ENCODE peak calls at places on chromosomes 6 and 20, in eight cellular contexts. P, V, L, M, U, E, H and D are unnamed samples.

GRCh38 chr20:50931048-50931305 is 260 bp downstream of the ADNP start:
- DNase-seq in P (no peak), V (no peak), L (no peak), M (peak; percentile 58), U (no peak), E (no peak), H (peak; percentile 12), D (peak; percentile 42)

GRCh38 chr6:126696921-126697693 is 357.2 kb downstream of the CENPW start:
- DNase-seq in P (no peak), V (no peak), L (no peak), M (peak; percentile 18), U (no peak), E (no peak), H (no peak), D (no peak)

GRCh38 chr6:123803456-123803861 is 206 bp upstream of the NKAIN2 start:
- DNase-seq in P (no peak), V (no peak), L (no peak), M (no peak), U (no peak), E (no peak), H (no peak), D (no peak)

GRCh38 chr6:35089935-35090505 is 51.1 kb downstream of the TCP11 start:
- DNase-seq in P (no peak), V (no peak), L (peak; percentile 53), M (peak; percentile 61), U (no peak), E (no peak), H (no peak), D (no peak)

GRCh38 chr6:130412556-130413290 is 46.9 kb downstream of the TMEM200A start:
- DNase-seq in P (no peak), V (no peak), L (no peak), M (peak; percentile 60), U (no peak), E (no peak), H (no peak), D (no peak)

GRCh38 chr20:61901421-61902212 is 164.1 kb downstream of the TAF4 start:
- DNase-seq in P (no peak), V (no peak), L (no peak), M (peak; percentile 34), U (peak; percentile 20), E (no peak), H (no peak), D (peak; percentile 53)

GRCh38 chr20:49669601-49670189 is 44.0 kb downstream of the B4GALT5 start:
- DNase-seq in P (no peak), V (no peak), L (peak; percentile 64), M (no peak), U (no peak), E (no peak), H (no peak), D (no peak)

GRCh38 chr20:62618622-62619529 is 23.4 kb upstream of the SLCO4A1 start:
- DNase-seq in P (no peak), V (no peak), L (no peak), M (no peak), U (peak; percentile 37), E (no peak), H (no peak), D (no peak)

GRCh38 chr6:125197795-125198269 is 44.3 kb downstream of the TPD52L1 start:
- DNase-seq in P (no peak), V (peak; percentile 64), L (peak; percentile 85), M (peak; percentile 56), U (peak; percentile 58), E (peak; percentile 92), H (no peak), D (no peak)

GRCh38 chr20:47952165-47952564 is 166.9 kb upstream of the SULF2 start:
- DNase-seq in P (no peak), V (no peak), L (no peak), M (no peak), U (no peak), E (no peak), H (no peak), D (no peak)

GRCh38 chr20:49694450-49695071 is 19.1 kb downstream of the B4GALT5 start:
- DNase-seq in P (no peak), V (no peak), L (no peak), M (no peak), U (no peak), E (no peak), H (no peak), D (no peak)

GRCh38 chr20:44301285-44301684 is 9.7 kb downstream of the FITM2 start:
- DNase-seq in P (no peak), V (no peak), L (no peak), M (no peak), U (no peak), E (no peak), H (no peak), D (no peak)

GRCh38 chr6:7058250-7058923 is 49.4 kb upstream of the RREB1 start:
- DNase-seq in P (no peak), V (no peak), L (peak; percentile 90), M (peak; percentile 87), U (no peak), E (peak; percentile 60), H (no peak), D (no peak)

GRCh38 chr20:35901678-35902544 is 52.4 kb downstream of the SCAND1 start:
- DNase-seq in P (no peak), V (peak; percentile 15), L (peak; percentile 98), M (peak; percentile 90), U (no peak), E (no peak), H (no peak), D (peak; percentile 50)

GRCh38 chr6:53648571-53648970 is 17.0 kb downstream of the KLHL31 start:
- DNase-seq in P (no peak), V (no peak), L (no peak), M (no peak), U (no peak), E (no peak), H (no peak), D (no peak)

GRCh38 chr20:45300961-45301360 is 5.7 kb upstream of the RBPJL start:
- DNase-seq in P (no peak), V (no peak), L (peak; percentile 24), M (peak; percentile 45), U (no peak), E (no peak), H (no peak), D (no peak)

GRCh38 chr20:62885808-62886708 is 24.4 kb upstream of the TCFL5 start:
- DNase-seq in P (no peak), V (no peak), L (no peak), M (no peak), U (no peak), E (no peak), H (no peak), D (no peak)

GRCh38 chr20:3383878-3384495 is 23.5 kb downstream of the DNAAF9 start:
- DNase-seq in P (no peak), V (no peak), L (no peak), M (no peak), U (no peak), E (no peak), H (no peak), D (no peak)

GRCh38 chr20:22805219-22805618 is 220.8 kb upstream of the FOXA2 start:
- DNase-seq in P (no peak), V (no peak), L (peak; percentile 91), M (peak; percentile 80), U (peak; percentile 40), E (no peak), H (no peak), D (no peak)

GRCh38 chr20:35600176-35600995 is 15.2 kb upstream of the SPAG4 start:
- DNase-seq in P (no peak), V (no peak), L (no peak), M (no peak), U (no peak), E (no peak), H (no peak), D (no peak)

GRCh38 chr6:16677458-16677857 is 83.8 kb downstream of the ATXN1 start:
- DNase-seq in P (no peak), V (no peak), L (no peak), M (no peak), U (no peak), E (no peak), H (no peak), D (no peak)

GRCh38 chr6:11878735-11879134 is 100.1 kb upstream of the ADTRP start:
- DNase-seq in P (no peak), V (no peak), L (no peak), M (no peak), U (no peak), E (no peak), H (no peak), D (no peak)

GRCh38 chr6:82371799-82372508 is 8.3 kb downstream of the TPBG start:
- DNase-seq in P (no peak), V (no peak), L (peak; percentile 17), M (no peak), U (no peak), E (no peak), H (no peak), D (no peak)

GRCh38 chr6:85081102-85081501 is 316.7 kb upstream of the TBX18 start:
- DNase-seq in P (no peak), V (no peak), L (peak; percentile 17), M (no peak), U (no peak), E (no peak), H (no peak), D (no peak)

GRCh38 chr20:20594171-20594530 is 118.3 kb downstream of the RALGAPA2 start:
- DNase-seq in P (peak; percentile 41), V (peak; percentile 66), L (peak; percentile 24), M (peak; percentile 42), U (no peak), E (no peak), H (no peak), D (peak; percentile 40)

GRCh38 chr20:1618954-1619550 is 757 bp downstream of the SIRPB1 start:
- DNase-seq in P (no peak), V (no peak), L (no peak), M (no peak), U (no peak), E (no peak), H (no peak), D (no peak)

GRCh38 chr6:41228088-41228487 is at the start of gene TREML4:
- DNase-seq in P (no peak), V (no peak), L (no peak), M (no peak), U (no peak), E (no peak), H (no peak), D (no peak)

GRCh38 chr6:52157301-52157930 is 28.8 kb upstream of the IL17A start:
- DNase-seq in P (no peak), V (no peak), L (peak; percentile 96), M (peak; percentile 24), U (no peak), E (no peak), H (no peak), D (no peak)

GRCh38 chr6:38153511-38153910 is 334.0 kb downstream of the ZFAND3 start:
- DNase-seq in P (no peak), V (no peak), L (no peak), M (no peak), U (no peak), E (no peak), H (no peak), D (no peak)

GRCh38 chr6:132648356-132648755 is 10.6 kb downstream of the TAAR1 start:
- DNase-seq in P (no peak), V (no peak), L (peak; percentile 88), M (peak; percentile 15), U (no peak), E (no peak), H (no peak), D (peak; percentile 64)

GRCh38 chr6:154583546-154584188 is 73.2 kb upstream of the CNKSR3 start:
- DNase-seq in P (no peak), V (no peak), L (no peak), M (no peak), U (no peak), E (no peak), H (no peak), D (no peak)

GRCh38 chr20:24357169-24357568 is 112.3 kb upstream of the SYNDIG1 start:
- DNase-seq in P (no peak), V (no peak), L (no peak), M (no peak), U (no peak), E (no peak), H (no peak), D (no peak)

GRCh38 chr6:141550471-141550870 is 582.3 kb upstream of the GJE1 start:
- DNase-seq in P (no peak), V (no peak), L (peak; percentile 14), M (no peak), U (no peak), E (no peak), H (no peak), D (no peak)